ENCODE peak calls at places on chromosomes 6 and 20, in ten cellular contexts. J, S, V, Z, X, M, R, E, K and N are unnamed samples.

GRCh38 chr20:35432430-35432735 is 5.6 kb downstream of the GDF5 start:
- DNase-seq in J (no peak), S (no peak), V (no peak), Z (no peak), X (no peak), M (no peak), R (no peak), E (no peak), K (no peak), N (no peak)

GRCh38 chr6:151350442-151351145 is 40.8 kb downstream of the ZBTB2 start:
- DNase-seq in J (no peak), S (no peak), V (no peak), Z (no peak), X (no peak), M (no peak), R (no peak), E (no peak), K (no peak), N (no peak)

GRCh38 chr6:134317471-134318131 is at the start of gene SGK1:
- DNase-seq in J (peak; percentile 41), S (no peak), V (peak; percentile 49), Z (peak; percentile 38), X (peak; percentile 31), M (no peak), R (no peak), E (peak; percentile 55), K (peak; percentile 34), N (peak; percentile 56)

GRCh38 chr20:4949833-4950178 is 51.5 kb downstream of the SLC23A2 start:
- DNase-seq in J (peak; percentile 49), S (no peak), V (peak; percentile 63), Z (no peak), X (no peak), M (no peak), R (no peak), E (no peak), K (peak; percentile 17), N (no peak)

GRCh38 chr6:41785689-41786450 is 1.6 kb upstream of the TOMM6 start:
- DNase-seq in J (no peak), S (no peak), V (no peak), Z (no peak), X (peak; percentile 57), M (no peak), R (no peak), E (peak; percentile 48), K (no peak), N (no peak)

GRCh38 chr6:38432479-38432878 is 207.2 kb downstream of the BTBD9 start:
- DNase-seq in J (no peak), S (no peak), V (peak; percentile 19), Z (no peak), X (no peak), M (no peak), R (no peak), E (no peak), K (no peak), N (no peak)

GRCh38 chr20:32516583-32516982 is 68.5 kb downstream of the NOL4L start:
- DNase-seq in J (no peak), S (no peak), V (no peak), Z (no peak), X (peak; percentile 9), M (no peak), R (no peak), E (no peak), K (no peak), N (no peak)

GRCh38 chr6:105204331-105204730 is 24.5 kb upstream of the POPDC3 start:
- DNase-seq in J (no peak), S (no peak), V (peak; percentile 74), Z (no peak), X (no peak), M (no peak), R (no peak), E (no peak), K (no peak), N (no peak)

GRCh38 chr6:135675862-135676261 is 175.6 kb upstream of the PDE7B start:
- DNase-seq in J (no peak), S (peak; percentile 7), V (peak; percentile 41), Z (no peak), X (no peak), M (no peak), R (no peak), E (no peak), K (no peak), N (no peak)

GRCh38 chr20:21808863-21809664 is 103.6 kb downstream of the PAX1 start:
- DNase-seq in J (no peak), S (no peak), V (no peak), Z (peak; percentile 7), X (peak; percentile 58), M (no peak), R (peak; percentile 48), E (no peak), K (peak; percentile 65), N (no peak)

GRCh38 chr6:110554966-110555460 is 78.6 kb upstream of the SLC22A16 start:
- DNase-seq in J (no peak), S (no peak), V (no peak), Z (peak; percentile 50), X (no peak), M (no peak), R (no peak), E (peak; percentile 68), K (no peak), N (no peak)

GRCh38 chr6:7282097-7282906 is 30.7 kb downstream of the SSR1 start:
- DNase-seq in J (no peak), S (no peak), V (no peak), Z (no peak), X (no peak), M (no peak), R (no peak), E (no peak), K (no peak), N (no peak)

GRCh38 chr6:113329942-113330897 is 526.9 kb upstream of the MARCKS start:
- DNase-seq in J (no peak), S (no peak), V (no peak), Z (no peak), X (no peak), M (no peak), R (no peak), E (no peak), K (no peak), N (peak; percentile 80)

GRCh38 chr6:73983367-73983766 is 287.4 kb downstream of the CD109 start:
- DNase-seq in J (peak; percentile 57), S (no peak), V (peak; percentile 65), Z (no peak), X (no peak), M (no peak), R (no peak), E (no peak), K (no peak), N (no peak)

GRCh38 chr6:56334937-56335336 is 87.6 kb upstream of the COL21A1 start:
- DNase-seq in J (peak; percentile 78), S (no peak), V (peak; percentile 89), Z (no peak), X (no peak), M (no peak), R (no peak), E (no peak), K (no peak), N (no peak)

GRCh38 chr6:84764332-84765049 is at the start of gene TBX18:
- DNase-seq in J (peak; percentile 99), S (peak; percentile 63), V (peak; percentile 88), Z (no peak), X (peak; percentile 94), M (no peak), R (no peak), E (no peak), K (peak; percentile 48), N (no peak)

GRCh38 chr6:31776961-31777666 is at the start of gene VWA7:
- DNase-seq in J (peak; percentile 24), S (peak; percentile 72), V (peak; percentile 70), Z (no peak), X (peak; percentile 78), M (peak; percentile 45), R (peak; percentile 77), E (no peak), K (peak; percentile 84), N (peak; percentile 63)

GRCh38 chr6:169073311-169073710 is 180.3 kb downstream of the THBS2 start:
- DNase-seq in J (peak; percentile 83), S (no peak), V (peak; percentile 95), Z (no peak), X (no peak), M (no peak), R (no peak), E (no peak), K (no peak), N (no peak)

GRCh38 chr20:60959971-60960370 is 292.1 kb upstream of the CDH4 start:
- DNase-seq in J (no peak), S (no peak), V (no peak), Z (no peak), X (no peak), M (no peak), R (no peak), E (no peak), K (no peak), N (no peak)

GRCh38 chr6:17130786-17131185 is 28.9 kb downstream of the STMND1 start:
- DNase-seq in J (no peak), S (no peak), V (peak; percentile 38), Z (no peak), X (no peak), M (no peak), R (no peak), E (no peak), K (no peak), N (no peak)